ENCODE peak calls at places on chromosomes 12 and 14, in seven cellular contexts. One of them, this sample, is unnamed.

GRCh38 chr12:461425-461824 is 1.7 kb downstream of the B4GALNT3 start:
- DNase-seq in esophagus muscularis mucosa: no peak
- DNase-seq in GM10248: no peak
- DNase-seq in glutamatergic neuron: no peak
- DNase-seq in K562: no peak
- DNase-seq in B cell: no peak
- DNase-seq in hepatocyte: peak; percentile 56
- DNase-seq in this sample: no peak

GRCh38 chr12:47838286-47838931 is 18.7 kb upstream of the HDAC7 start:
- DNase-seq in B cell: peak; percentile 64
- DNase-seq in glutamatergic neuron: peak; percentile 33
- DNase-seq in K562: peak; percentile 74
- DNase-seq in esophagus muscularis mucosa: no peak
- DNase-seq in GM10248: no peak
- DNase-seq in hepatocyte: peak; percentile 50
- DNase-seq in this sample: peak; percentile 43

GRCh38 chr14:75711134-75711795 is 50.2 kb downstream of the TTLL5 start:
- DNase-seq in GM10248: peak; percentile 29
- DNase-seq in hepatocyte: peak; percentile 68
- DNase-seq in B cell: no peak
- DNase-seq in K562: peak; percentile 46
- DNase-seq in esophagus muscularis mucosa: no peak
- DNase-seq in glutamatergic neuron: peak; percentile 39
- DNase-seq in this sample: peak; percentile 20

GRCh38 chr12:88185988-88186387 is 43.9 kb downstream of the TMTC3 start:
- DNase-seq in hepatocyte: no peak
- DNase-seq in esophagus muscularis mucosa: no peak
- DNase-seq in K562: no peak
- DNase-seq in B cell: no peak
- DNase-seq in GM10248: peak; percentile 8
- DNase-seq in glutamatergic neuron: no peak
- DNase-seq in this sample: no peak

GRCh38 chr12:57135939-57136338 is 7.7 kb downstream of the LRP1 start:
- DNase-seq in B cell: peak; percentile 13
- DNase-seq in K562: no peak
- DNase-seq in glutamatergic neuron: no peak
- DNase-seq in esophagus muscularis mucosa: no peak
- DNase-seq in hepatocyte: peak; percentile 75
- DNase-seq in GM10248: no peak
- DNase-seq in this sample: no peak

GRCh38 chr12:97530237-97530636 is 67.6 kb downstream of the RMST start:
- DNase-seq in glutamatergic neuron: no peak
- DNase-seq in hepatocyte: no peak
- DNase-seq in esophagus muscularis mucosa: no peak
- DNase-seq in GM10248: no peak
- DNase-seq in B cell: no peak
- DNase-seq in K562: no peak
- DNase-seq in this sample: no peak

GRCh38 chr14:63046339-63047268 is 1.3 kb upstream of the KCNH5 start:
- DNase-seq in K562: no peak
- DNase-seq in esophagus muscularis mucosa: no peak
- DNase-seq in hepatocyte: no peak
- DNase-seq in B cell: no peak
- DNase-seq in glutamatergic neuron: no peak
- DNase-seq in GM10248: no peak
- DNase-seq in this sample: no peak

GRCh38 chr12:47139010-47139681 is 59.4 kb upstream of the AMIGO2 start:
- DNase-seq in hepatocyte: no peak
- DNase-seq in K562: no peak
- DNase-seq in B cell: no peak
- DNase-seq in glutamatergic neuron: no peak
- DNase-seq in GM10248: no peak
- DNase-seq in esophagus muscularis mucosa: no peak
- DNase-seq in this sample: no peak

GRCh38 chr12:6722863-6723262 is 983 bp upstream of the COPS7A start:
- DNase-seq in GM10248: no peak
- DNase-seq in K562: no peak
- DNase-seq in glutamatergic neuron: no peak
- DNase-seq in esophagus muscularis mucosa: no peak
- DNase-seq in hepatocyte: no peak
- DNase-seq in B cell: no peak
- DNase-seq in this sample: no peak

GRCh38 chr12:47377414-47378221 is 297.9 kb upstream of the AMIGO2 start:
- DNase-seq in K562: peak; percentile 59
- DNase-seq in esophagus muscularis mucosa: no peak
- DNase-seq in hepatocyte: peak; percentile 78
- DNase-seq in glutamatergic neuron: no peak
- DNase-seq in GM10248: no peak
- DNase-seq in B cell: no peak
- DNase-seq in this sample: no peak

GRCh38 chr12:46915861-46916260 is 90.1 kb upstream of the SLC38A4 start:
- DNase-seq in glutamatergic neuron: peak; percentile 18
- DNase-seq in B cell: no peak
- DNase-seq in GM10248: no peak
- DNase-seq in K562: no peak
- DNase-seq in hepatocyte: no peak
- DNase-seq in esophagus muscularis mucosa: no peak
- DNase-seq in this sample: no peak

GRCh38 chr14:24155100-24155499 is 6.0 kb upstream of the IRF9 start:
- DNase-seq in GM10248: no peak
- DNase-seq in hepatocyte: no peak
- DNase-seq in K562: no peak
- DNase-seq in B cell: no peak
- DNase-seq in glutamatergic neuron: no peak
- DNase-seq in esophagus muscularis mucosa: no peak
- DNase-seq in this sample: no peak

GRCh38 chr14:101992708-101993107 is 28.3 kb downstream of the DYNC1H1 start:
- DNase-seq in K562: no peak
- DNase-seq in hepatocyte: no peak
- DNase-seq in GM10248: peak; percentile 72
- DNase-seq in glutamatergic neuron: no peak
- DNase-seq in esophagus muscularis mucosa: no peak
- DNase-seq in B cell: peak; percentile 68
- DNase-seq in this sample: no peak

GRCh38 chr14:57930241-57930975 is 64.5 kb upstream of the SLC35F4 start:
- DNase-seq in hepatocyte: no peak
- DNase-seq in B cell: no peak
- DNase-seq in glutamatergic neuron: no peak
- DNase-seq in K562: no peak
- DNase-seq in esophagus muscularis mucosa: no peak
- DNase-seq in GM10248: no peak
- DNase-seq in this sample: no peak

GRCh38 chr14:33951183-33951840 is 438 bp upstream of the EGLN3 start:
- DNase-seq in hepatocyte: no peak
- DNase-seq in GM10248: no peak
- DNase-seq in glutamatergic neuron: no peak
- DNase-seq in K562: no peak
- DNase-seq in esophagus muscularis mucosa: no peak
- DNase-seq in B cell: no peak
- DNase-seq in this sample: no peak

GRCh38 chr12:5889381-5890047 is 55.5 kb downstream of the ANO2 start:
- DNase-seq in GM10248: no peak
- DNase-seq in esophagus muscularis mucosa: peak; percentile 89
- DNase-seq in hepatocyte: no peak
- DNase-seq in B cell: no peak
- DNase-seq in glutamatergic neuron: peak; percentile 43
- DNase-seq in K562: peak; percentile 19
- DNase-seq in this sample: no peak

GRCh38 chr12:4407136-4407535 is 27.6 kb upstream of the FGF23 start:
- DNase-seq in K562: no peak
- DNase-seq in esophagus muscularis mucosa: no peak
- DNase-seq in hepatocyte: no peak
- DNase-seq in glutamatergic neuron: no peak
- DNase-seq in B cell: no peak
- DNase-seq in GM10248: no peak
- DNase-seq in this sample: no peak

GRCh38 chr12:124681779-124682391 is 114.5 kb upstream of the NCOR2 start:
- DNase-seq in K562: no peak
- DNase-seq in esophagus muscularis mucosa: peak; percentile 94
- DNase-seq in hepatocyte: no peak
- DNase-seq in B cell: no peak
- DNase-seq in GM10248: no peak
- DNase-seq in glutamatergic neuron: peak; percentile 67
- DNase-seq in this sample: no peak

GRCh38 chr12:98253641-98254040 is 261.7 kb upstream of the TMPO start:
- DNase-seq in K562: no peak
- DNase-seq in glutamatergic neuron: no peak
- DNase-seq in esophagus muscularis mucosa: no peak
- DNase-seq in hepatocyte: no peak
- DNase-seq in B cell: no peak
- DNase-seq in GM10248: no peak
- DNase-seq in this sample: no peak

GRCh38 chr12:70724444-70724843 is 87.2 kb upstream of the PTPRB start:
- DNase-seq in glutamatergic neuron: no peak
- DNase-seq in esophagus muscularis mucosa: no peak
- DNase-seq in B cell: no peak
- DNase-seq in K562: peak; percentile 16
- DNase-seq in GM10248: no peak
- DNase-seq in hepatocyte: no peak
- DNase-seq in this sample: no peak

GRCh38 chr14:34081576-34082136 is 130.8 kb upstream of the EGLN3 start:
- DNase-seq in glutamatergic neuron: no peak
- DNase-seq in esophagus muscularis mucosa: no peak
- DNase-seq in GM10248: no peak
- DNase-seq in hepatocyte: peak; percentile 32
- DNase-seq in K562: no peak
- DNase-seq in B cell: no peak
- DNase-seq in this sample: no peak

GRCh38 chr12:4032906-4033628 is 159.9 kb upstream of the PARP11 start:
- DNase-seq in K562: no peak
- DNase-seq in hepatocyte: no peak
- DNase-seq in esophagus muscularis mucosa: no peak
- DNase-seq in GM10248: no peak
- DNase-seq in glutamatergic neuron: no peak
- DNase-seq in B cell: no peak
- DNase-seq in this sample: no peak

GRCh38 chr14:59728294-59728693 is 142.3 kb downstream of the RTN1 start:
- DNase-seq in esophagus muscularis mucosa: no peak
- DNase-seq in B cell: no peak
- DNase-seq in GM10248: no peak
- DNase-seq in K562: no peak
- DNase-seq in glutamatergic neuron: peak; percentile 24
- DNase-seq in hepatocyte: no peak
- DNase-seq in this sample: no peak

GRCh38 chr14:94403312-94403711 is 14.9 kb upstream of the SERPINA1 start:
- DNase-seq in esophagus muscularis mucosa: no peak
- DNase-seq in hepatocyte: no peak
- DNase-seq in GM10248: no peak
- DNase-seq in K562: no peak
- DNase-seq in glutamatergic neuron: no peak
- DNase-seq in B cell: no peak
- DNase-seq in this sample: no peak

GRCh38 chr12:111412007-111412829 is 6.5 kb downstream of the SH2B3 start:
- DNase-seq in B cell: no peak
- DNase-seq in hepatocyte: no peak
- DNase-seq in esophagus muscularis mucosa: no peak
- DNase-seq in GM10248: no peak
- DNase-seq in glutamatergic neuron: no peak
- DNase-seq in K562: no peak
- DNase-seq in this sample: no peak

GRCh38 chr14:52077261-52077984 is 8.6 kb upstream of the NID2 start:
- DNase-seq in hepatocyte: no peak
- DNase-seq in GM10248: no peak
- DNase-seq in K562: no peak
- DNase-seq in glutamatergic neuron: no peak
- DNase-seq in esophagus muscularis mucosa: peak; percentile 34
- DNase-seq in B cell: no peak
- DNase-seq in this sample: no peak
- TF ChIP-seq CTCF in hepatocyte: no peak
- TF ChIP-seq CTCF in GM10248: no peak
- TF ChIP-seq CTCF in K562: no peak
- TF ChIP-seq CTCF in glutamatergic neuron: no peak
- TF ChIP-seq CTCF in esophagus muscularis mucosa: no peak
- TF ChIP-seq CTCF in B cell: no peak
- TF ChIP-seq CTCF in this sample: no peak

GRCh38 chr12:52248541-52249035 is 15.5 kb downstream of the KRT7 start:
- DNase-seq in hepatocyte: no peak
- DNase-seq in K562: no peak
- DNase-seq in esophagus muscularis mucosa: no peak
- DNase-seq in glutamatergic neuron: no peak
- DNase-seq in B cell: no peak
- DNase-seq in GM10248: no peak
- DNase-seq in this sample: no peak

GRCh38 chr12:52249511-52250047 is 16.5 kb downstream of the KRT7 start:
- DNase-seq in B cell: no peak
- DNase-seq in K562: no peak
- DNase-seq in glutamatergic neuron: no peak
- DNase-seq in esophagus muscularis mucosa: no peak
- DNase-seq in hepatocyte: no peak
- DNase-seq in GM10248: no peak
- DNase-seq in this sample: no peak

GRCh38 chr12:52251367-52252055 is 18.5 kb downstream of the KRT7 start:
- DNase-seq in B cell: no peak
- DNase-seq in esophagus muscularis mucosa: no peak
- DNase-seq in K562: no peak
- DNase-seq in GM10248: no peak
- DNase-seq in glutamatergic neuron: no peak
- DNase-seq in hepatocyte: no peak
- DNase-seq in this sample: no peak

GRCh38 chr12:52249041-52249461 is 16.0 kb downstream of the KRT7 start:
- DNase-seq in GM10248: no peak
- DNase-seq in K562: no peak
- DNase-seq in esophagus muscularis mucosa: no peak
- DNase-seq in glutamatergic neuron: no peak
- DNase-seq in B cell: no peak
- DNase-seq in hepatocyte: no peak
- DNase-seq in this sample: no peak

GRCh38 chr12:52250048-52250990 is 17.3 kb downstream of the KRT7 start:
- DNase-seq in hepatocyte: no peak
- DNase-seq in GM10248: no peak
- DNase-seq in B cell: no peak
- DNase-seq in esophagus muscularis mucosa: no peak
- DNase-seq in glutamatergic neuron: peak; percentile 75
- DNase-seq in K562: no peak
- DNase-seq in this sample: peak; percentile 58
- TF ChIP-seq CTCF in hepatocyte: no peak
- TF ChIP-seq CTCF in GM10248: no peak
- TF ChIP-seq CTCF in B cell: no peak
- TF ChIP-seq CTCF in esophagus muscularis mucosa: no peak
- TF ChIP-seq CTCF in glutamatergic neuron: peak; percentile 44
- TF ChIP-seq CTCF in K562: no peak
- TF ChIP-seq CTCF in this sample: no peak

GRCh38 chr12:83140135-83140534 is 453.4 kb downstream of the TMTC2 start:
- DNase-seq in esophagus muscularis mucosa: no peak
- DNase-seq in glutamatergic neuron: no peak
- DNase-seq in hepatocyte: no peak
- DNase-seq in K562: no peak
- DNase-seq in GM10248: no peak
- DNase-seq in B cell: no peak
- DNase-seq in this sample: no peak
- TF ChIP-seq CTCF in esophagus muscularis mucosa: no peak
- TF ChIP-seq CTCF in glutamatergic neuron: no peak
- TF ChIP-seq CTCF in hepatocyte: no peak
- TF ChIP-seq CTCF in K562: no peak
- TF ChIP-seq CTCF in GM10248: no peak
- TF ChIP-seq CTCF in B cell: no peak
- TF ChIP-seq CTCF in this sample: no peak

DNA sequence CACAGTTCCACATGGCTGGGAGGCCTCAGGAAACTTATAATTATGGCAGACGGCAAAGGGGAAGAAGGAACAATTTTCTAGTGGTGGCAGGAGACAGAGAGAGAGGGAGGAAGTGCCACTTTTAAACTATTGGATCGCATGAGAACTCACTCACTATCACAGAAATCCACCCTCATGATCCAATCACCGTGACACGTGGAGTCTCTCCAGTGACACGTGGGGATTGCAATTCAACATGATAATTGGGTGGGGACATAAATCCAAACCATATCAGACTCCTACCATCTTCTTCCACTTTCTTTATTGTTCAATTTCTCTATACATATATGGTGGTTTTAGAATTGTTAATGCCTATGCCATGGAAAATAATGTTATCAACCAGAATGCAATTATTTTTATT is 103.7 kb upstream of the SYT1 start:
- DNase-seq in hepatocyte: no peak
- DNase-seq in B cell: no peak
- DNase-seq in glutamatergic neuron: no peak
- DNase-seq in esophagus muscularis mucosa: no peak
- DNase-seq in GM10248: no peak
- DNase-seq in K562: no peak
- DNase-seq in this sample: no peak
- TF ChIP-seq CTCF in hepatocyte: no peak
- TF ChIP-seq CTCF in B cell: no peak
- TF ChIP-seq CTCF in glutamatergic neuron: no peak
- TF ChIP-seq CTCF in esophagus muscularis mucosa: no peak
- TF ChIP-seq CTCF in GM10248: no peak
- TF ChIP-seq CTCF in K562: no peak
- TF ChIP-seq CTCF in this sample: no peak